ENCODE peak calls at places on chromosomes 12 and 14, in four cellular contexts. R, U, B and O are unnamed samples.

GRCh38 chr12:15563683-15564082 is 225.5 kb downstream of the EPS8 start:
- DNase-seq in B (no peak), R (peak; percentile 32), U (no peak), O (no peak)

GRCh38 chr14:31842905-31843304 is 234.2 kb upstream of the ARHGAP5 start:
- DNase-seq in B (no peak), U (no peak), R (no peak), O (no peak)

GRCh38 chr12:101204598-101205304 is 5.3 kb downstream of the SLC5A8 start:
- DNase-seq in B (no peak), R (no peak), U (no peak), O (no peak)

GRCh38 chr14:101628471-101628966 is 67.2 kb downstream of the DIO3 start:
- DNase-seq in U (no peak), R (peak; percentile 58), B (peak; percentile 72), O (peak; percentile 56)

GRCh38 chr12:27875677-27876076 is 95.6 kb upstream of the MANSC4 start:
- DNase-seq in R (no peak), B (no peak), U (no peak), O (no peak)

GRCh38 chr14:90700928-90701776 is 115.1 kb downstream of the TTC7B start:
- DNase-seq in B (no peak), R (no peak), U (no peak), O (no peak)

GRCh38 chr12:51244269-51244668 is 5.6 kb downstream of the DAZAP2 start:
- DNase-seq in U (no peak), B (no peak), R (no peak), O (no peak)

GRCh38 chr12:93292731-93293566 is 84.8 kb upstream of the NUDT4 start:
- DNase-seq in U (no peak), R (no peak), B (no peak), O (peak; percentile 69)

GRCh38 chr12:119115296-119115905 is 63.3 kb upstream of the HSPB8 start:
- DNase-seq in U (no peak), R (peak; percentile 26), B (no peak), O (peak; percentile 67)

GRCh38 chr12:12210983-12211382 is 55.9 kb downstream of the LRP6 start:
- DNase-seq in R (no peak), B (no peak), U (no peak), O (no peak)

GRCh38 chr12:121911824-121912585 is 6.4 kb upstream of the CFAP251 start:
- DNase-seq in B (no peak), U (no peak), R (no peak), O (no peak)

GRCh38 chr14:50619569-50620141 is 48.5 kb downstream of the SAV1 start:
- DNase-seq in U (no peak), R (no peak), B (no peak), O (peak; percentile 25)

GRCh38 chr12:64983771-64984170 is 137.3 kb downstream of the WIF1 start:
- DNase-seq in R (no peak), U (no peak), B (no peak), O (no peak)

GRCh38 chr14:104843442-104844305 is 21.4 kb upstream of the CEP170B start:
- DNase-seq in U (no peak), B (no peak), R (no peak), O (no peak)

GRCh38 chr14:24057271-24057670 is 5.5 kb downstream of the CARMIL3 start:
- DNase-seq in R (no peak), U (no peak), B (no peak), O (no peak)

GRCh38 chr12:105773501-105773900 is 365.3 kb downstream of the NUAK1 start:
- DNase-seq in R (no peak), U (no peak), B (no peak), O (no peak)

GRCh38 chr12:90905691-90906370 is 49.1 kb downstream of the CCER1 start:
- DNase-seq in R (no peak), B (no peak), U (no peak), O (no peak)

GRCh38 chr12:89016970-89017778 is 335.1 kb downstream of the DUSP6 start:
- DNase-seq in B (no peak), R (peak; percentile 19), U (no peak), O (peak; percentile 62)

GRCh38 chr14:64873506-64874220 is 6.0 kb downstream of the SPTB start:
- DNase-seq in U (no peak), R (no peak), B (no peak), O (no peak)

GRCh38 chr12:40375076-40375475 is 150.3 kb downstream of the LRRK2 start:
- DNase-seq in R (no peak), U (no peak), B (no peak), O (peak; percentile 6)

GRCh38 chr14:96748371-96748770 is 48.8 kb upstream of the VRK1 start:
- DNase-seq in B (no peak), U (no peak), R (no peak), O (no peak)

GRCh38 chr12:50234347-50234746 is 49.0 kb downstream of the LIMA1 start:
- DNase-seq in B (no peak), R (no peak), U (no peak), O (no peak)

GRCh38 chr12:26193539-26193938 is 1.8 kb upstream of the SSPN start:
- DNase-seq in R (no peak), B (no peak), U (no peak), O (no peak)

GRCh38 chr14:104085032-104085888 is at the start of gene ASPG:
- DNase-seq in U (no peak), B (peak; percentile 36), R (no peak), O (no peak)

GRCh38 chr14:69263364-69263763 is 3.4 kb downstream of the GALNT16 start:
- DNase-seq in U (peak; percentile 75), B (no peak), R (peak; percentile 84), O (no peak)

GRCh38 chr14:58712357-58712756 is 74.6 kb downstream of the DACT1 start:
- DNase-seq in B (no peak), R (no peak), U (no peak), O (no peak)

GRCh38 chr14:93319494-93319893 is 13.3 kb downstream of the BTBD7 start:
- DNase-seq in B (no peak), U (no peak), R (no peak), O (no peak)

GRCh38 chr12:57181561-57182155 is 34.2 kb upstream of the LRP1-AS start:
- DNase-seq in B (no peak), U (no peak), R (no peak), O (no peak)

GRCh38 chr14:64763801-64764511 is 59.7 kb downstream of the PLEKHG3 start:
- DNase-seq in B (peak; percentile 33), R (no peak), U (no peak), O (peak; percentile 64)

GRCh38 chr14:35401422-35401729 is 3.2 kb downstream of the NFKBIA start:
- DNase-seq in B (no peak), U (no peak), R (no peak), O (no peak)
- H3K4me3 ChIP-seq in B (peak overlapping the region; percentile 89), U (peak overlapping the region; percentile 88), R (peak overlapping the region; percentile 7), O (no peak overlapping the region)

GRCh38 chr12:114673169-114673833 is 10.7 kb downstream of the TBX3 start:
- DNase-seq in R (no peak), U (no peak), B (no peak), O (no peak)
- H3K4me3 ChIP-seq in R (no peak overlapping the region), U (no peak overlapping the region), B (no peak overlapping the region), O (no peak overlapping the region)

DNA sequence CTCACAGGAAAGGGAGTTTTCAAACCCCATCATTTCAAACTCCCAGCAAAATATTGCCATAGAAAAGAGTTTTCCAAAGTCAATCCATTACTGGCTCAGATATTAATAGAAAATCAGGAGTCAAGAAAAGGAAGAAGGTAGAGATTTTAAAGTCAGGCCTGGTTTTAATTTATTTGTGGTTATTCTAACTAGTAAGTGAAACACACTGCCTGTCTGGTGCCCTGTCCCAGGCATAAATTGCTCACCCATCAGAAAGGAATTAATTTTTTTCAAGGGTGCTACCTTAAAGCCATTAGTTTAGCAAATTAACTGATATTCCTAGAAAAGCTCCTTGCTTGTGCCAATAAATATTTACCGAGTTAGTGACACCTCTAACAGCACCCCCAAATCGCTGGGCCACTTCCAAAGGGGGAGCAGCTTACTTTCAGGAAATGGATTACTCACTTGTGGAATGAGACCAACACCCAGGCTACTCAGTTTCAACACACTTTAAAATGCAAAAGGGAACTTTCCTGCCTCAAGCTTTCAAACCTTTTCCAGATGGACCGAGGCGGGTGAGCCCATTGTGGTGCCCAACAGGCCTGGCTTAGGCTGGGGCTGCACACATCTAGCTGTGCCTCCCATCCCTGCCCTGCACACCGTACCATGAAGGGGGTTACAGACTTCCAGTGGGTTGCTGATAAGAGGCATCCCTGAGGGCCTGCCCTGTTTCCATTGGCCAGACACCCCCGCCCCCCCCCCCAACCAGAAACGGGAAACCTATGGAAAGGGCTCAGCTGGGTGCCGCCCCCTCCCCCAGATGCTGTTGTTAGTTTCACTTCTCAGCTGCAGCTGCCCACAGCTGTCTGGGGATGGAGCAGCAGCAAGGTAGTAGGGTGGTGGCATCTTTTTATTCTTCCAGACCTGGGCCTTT is 117.2 kb downstream of the SAMD4A start:
- DNase-seq in U (peak; percentile 68), R (peak; percentile 68), B (no peak), O (no peak)
- H3K4me3 ChIP-seq in U (peak overlapping the region; percentile 27), R (no peak overlapping the region), B (no peak overlapping the region), O (no peak overlapping the region)

DNA sequence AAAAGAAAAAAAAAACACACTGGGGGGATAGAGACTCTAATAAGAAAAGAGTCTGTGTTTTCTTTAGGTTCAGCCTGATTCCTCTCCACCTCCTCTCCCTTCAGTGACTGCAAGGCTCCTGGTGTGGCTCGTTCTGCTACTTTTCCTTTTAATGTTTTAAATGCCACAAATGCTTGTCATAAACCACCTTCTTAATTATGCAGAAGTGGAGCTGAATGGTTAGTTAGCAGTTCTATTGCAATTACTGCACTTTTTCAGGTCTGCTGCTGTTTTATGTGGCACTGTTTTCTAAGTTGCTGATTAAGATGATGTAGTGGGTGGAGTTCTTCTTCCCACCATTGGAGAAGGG is 878.1 kb downstream of the DIO2 start:
- DNase-seq in U (no peak), R (no peak), B (no peak), O (no peak)
- H3K4me3 ChIP-seq in U (no peak overlapping the region), R (no peak overlapping the region), B (no peak overlapping the region), O (no peak overlapping the region)

DNA sequence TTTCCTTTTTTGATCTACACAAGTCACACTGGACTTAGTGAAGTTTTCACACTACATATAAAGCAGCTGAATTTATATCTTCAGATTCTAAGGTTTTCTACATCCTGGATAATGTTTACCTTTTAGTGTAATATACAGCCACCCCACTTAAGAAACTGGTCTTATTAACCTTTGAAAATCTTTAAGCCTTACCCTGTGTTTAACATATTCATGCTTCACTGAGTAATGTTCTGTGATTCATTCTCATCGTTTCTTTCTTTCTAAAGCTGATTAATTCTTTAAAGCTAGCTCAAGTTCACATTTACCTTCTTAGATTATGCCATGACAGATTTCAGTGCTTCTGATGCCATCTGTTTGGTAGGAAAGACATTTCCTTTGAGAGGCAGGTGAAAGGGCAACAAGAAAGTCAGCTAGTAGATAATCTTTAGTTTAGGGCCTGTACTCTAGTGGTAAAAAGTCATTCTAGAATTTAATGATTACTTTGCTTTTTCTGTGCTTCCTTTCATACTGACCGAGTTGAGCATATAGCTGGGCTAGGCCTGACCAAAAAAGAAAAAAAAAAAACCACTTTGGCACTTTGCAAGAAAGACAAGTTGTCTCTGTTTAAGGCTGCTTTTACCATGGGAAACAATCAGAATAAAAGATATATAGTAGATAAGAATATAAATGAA is 690.9 kb upstream of the FBXO33 start:
- DNase-seq in R (no peak), B (no peak), U (no peak), O (no peak)
- H3K4me3 ChIP-seq in R (no peak overlapping the region), B (no peak overlapping the region), U (no peak overlapping the region), O (no peak overlapping the region)

DNA sequence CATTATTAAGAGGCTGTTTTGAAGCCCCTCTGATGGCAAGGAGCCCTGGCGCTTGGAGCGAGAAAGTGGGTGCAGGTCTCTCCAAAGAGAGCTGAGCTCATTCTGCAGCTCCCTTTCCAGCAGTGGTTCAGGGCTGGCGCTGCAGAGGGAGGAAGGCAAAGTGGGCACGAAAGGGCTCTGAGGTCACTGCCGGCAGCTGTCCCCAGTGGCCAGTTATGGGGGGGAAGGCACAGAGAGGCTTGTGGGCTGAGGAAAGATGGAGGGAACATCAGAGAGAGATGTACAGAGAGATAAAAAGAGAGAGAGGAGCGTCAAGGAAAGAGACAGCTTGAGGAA is 75.2 kb upstream of the TBX5 start:
- DNase-seq in B (no peak), U (no peak), R (no peak), O (no peak)
- H3K4me3 ChIP-seq in B (no peak overlapping the region), U (no peak overlapping the region), R (no peak overlapping the region), O (no peak overlapping the region)